ENCODE peak calls at places on chromosome 15, in seven cellular contexts. M is SK-N-SH, A is HepG2, L is GM12892, S is K562, B is GM12878, P is H1. I is an unnamed sample.

GRCh38 chr15:94305133-94305532 is 73.8 kb downstream of the MCTP2 start:
- DNase-seq in M (no peak), A (no peak), L (no peak), S (no peak), B (no peak), P (no peak), I (no peak)

GRCh38 chr15:75861750-75862402 is 18.6 kb downstream of the UBE2Q2 start:
- DNase-seq in M (no peak), A (no peak), L (no peak), S (no peak), B (no peak), P (no peak), I (no peak)

GRCh38 chr15:51132384-51133139 is 37.9 kb upstream of the TNFAIP8L3 start:
- DNase-seq in M (peak), A (peak), L (no peak), S (peak), B (no peak), P (peak), I (no peak)

GRCh38 chr15:43828061-43828657 is 1.4 kb downstream of the WDR76 start:
- DNase-seq in M (peak), A (no peak), L (no peak), S (no peak), B (no peak), P (no peak), I (no peak)

GRCh38 chr15:55630921-55631320 is 42.8 kb upstream of the PYGO1 start:
- DNase-seq in M (no peak), A (no peak), L (no peak), S (no peak), B (no peak), P (no peak), I (no peak)

GRCh38 chr15:22808761-22809280 is 22.4 kb downstream of the NIPA1 start:
- DNase-seq in M (no peak), A (no peak), L (no peak), S (no peak), B (no peak), P (no peak), I (no peak)

GRCh38 chr15:50797926-50798325 is 32.4 kb upstream of the SPPL2A start:
- DNase-seq in M (no peak), A (no peak), L (no peak), S (no peak), B (no peak), P (peak), I (no peak)

GRCh38 chr15:56815247-56815646 is 81.9 kb upstream of the ZNF280D start:
- DNase-seq in M (no peak), A (no peak), L (no peak), S (peak), B (no peak), P (no peak), I (no peak)

DNA sequence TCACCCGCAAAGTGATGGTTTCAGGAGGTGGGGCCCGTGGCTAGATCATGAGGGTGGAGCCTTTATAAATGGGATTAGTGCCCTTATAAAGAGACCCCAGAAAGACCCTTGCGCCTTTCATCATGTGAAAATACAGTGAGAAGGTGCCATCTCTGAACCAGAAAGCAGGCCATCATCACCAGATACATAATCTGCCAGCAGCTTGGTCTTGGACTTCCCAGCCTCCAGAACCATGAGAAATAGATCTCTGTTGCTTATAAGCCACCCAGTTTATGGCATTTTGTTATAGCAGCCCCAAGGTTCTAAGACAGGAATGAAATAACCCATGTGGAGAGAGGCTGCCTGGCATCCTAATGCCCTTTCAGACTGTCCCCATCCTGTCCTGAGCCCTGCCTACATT is 127.8 kb upstream of the SMAD3 start:
- DNase-seq in M (no peak), A (no peak), L (no peak), S (no peak), B (no peak), P (no peak), I (no peak)
- TF ChIP-seq TAF1 in M (no peak), A (no peak), L (no peak), S (no peak), B (no peak), P (no peak), I (no peak)

GRCh38 chr15:98850991-98851776 is 156.4 kb downstream of the PGPEP1L start:
- DNase-seq in M (peak), A (peak), L (no peak), S (peak), B (no peak), P (peak), I (no peak)
- TF ChIP-seq POLR2AphosphoS5 in M (no peak), A (no peak), L (no peak), S (no peak), B (no peak), P (peak), I (no peak)

DNA sequence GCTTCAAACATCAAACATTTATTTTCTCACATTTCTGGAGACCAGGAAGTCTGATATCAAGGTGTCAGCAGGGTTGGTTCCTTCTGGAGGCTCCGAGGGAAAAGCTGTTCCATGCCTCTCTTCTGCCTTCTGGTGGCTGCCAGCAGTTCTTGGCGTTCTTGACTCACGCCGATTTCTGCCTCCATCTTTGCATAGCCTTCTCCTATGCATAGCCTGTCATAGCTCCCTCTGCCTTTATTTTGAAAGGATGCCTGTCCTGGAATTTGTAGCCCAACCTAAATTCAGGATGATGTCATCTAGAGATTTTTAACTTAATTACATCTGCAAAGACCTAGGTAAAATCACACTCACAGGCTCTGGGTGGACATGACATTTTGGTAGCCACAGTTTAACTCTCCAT is 70.4 kb downstream of the RGMA start:
- DNase-seq in M (no peak), A (no peak), L (no peak), S (no peak), B (no peak), P (no peak), I (no peak)
- TF ChIP-seq TAF1 in M (no peak), A (no peak), L (no peak), S (no peak), B (no peak), P (no peak), I (no peak)

DNA sequence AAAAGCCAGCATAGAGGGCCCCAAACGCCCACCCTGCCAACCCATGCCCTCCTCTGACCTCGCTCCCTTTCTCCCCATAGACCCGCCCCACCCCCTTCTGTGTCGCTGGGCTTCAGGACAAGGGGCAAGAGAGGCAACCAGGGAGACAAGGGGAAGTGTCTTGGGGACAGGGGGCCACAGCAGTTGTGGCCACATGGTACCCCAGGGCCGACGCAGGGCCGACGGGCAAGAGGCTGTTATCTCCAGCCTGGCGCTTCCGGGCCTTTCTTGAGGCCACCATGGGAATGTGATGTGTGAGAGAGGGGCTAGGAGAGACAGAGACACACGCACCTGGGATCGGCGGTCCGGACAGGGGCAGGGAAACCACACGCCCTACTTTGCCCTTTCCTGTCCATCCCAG is 3.4 kb upstream of the HAPLN3 start:
- DNase-seq in M (no peak), A (no peak), L (no peak), S (no peak), B (no peak), P (peak), I (no peak)
- TF ChIP-seq POLR2AphosphoS5 in M (no peak), A (no peak), L (no peak), S (no peak), B (no peak), P (peak), I (no peak)

GRCh38 chr15:39270976-39271375 is 309.9 kb upstream of the THBS1 start:
- DNase-seq in M (no peak), A (no peak), L (no peak), S (no peak), B (no peak), P (no peak), I (no peak)
- TF ChIP-seq TAF1 in M (no peak), A (no peak), L (no peak), S (no peak), B (no peak), P (no peak), I (no peak)

DNA sequence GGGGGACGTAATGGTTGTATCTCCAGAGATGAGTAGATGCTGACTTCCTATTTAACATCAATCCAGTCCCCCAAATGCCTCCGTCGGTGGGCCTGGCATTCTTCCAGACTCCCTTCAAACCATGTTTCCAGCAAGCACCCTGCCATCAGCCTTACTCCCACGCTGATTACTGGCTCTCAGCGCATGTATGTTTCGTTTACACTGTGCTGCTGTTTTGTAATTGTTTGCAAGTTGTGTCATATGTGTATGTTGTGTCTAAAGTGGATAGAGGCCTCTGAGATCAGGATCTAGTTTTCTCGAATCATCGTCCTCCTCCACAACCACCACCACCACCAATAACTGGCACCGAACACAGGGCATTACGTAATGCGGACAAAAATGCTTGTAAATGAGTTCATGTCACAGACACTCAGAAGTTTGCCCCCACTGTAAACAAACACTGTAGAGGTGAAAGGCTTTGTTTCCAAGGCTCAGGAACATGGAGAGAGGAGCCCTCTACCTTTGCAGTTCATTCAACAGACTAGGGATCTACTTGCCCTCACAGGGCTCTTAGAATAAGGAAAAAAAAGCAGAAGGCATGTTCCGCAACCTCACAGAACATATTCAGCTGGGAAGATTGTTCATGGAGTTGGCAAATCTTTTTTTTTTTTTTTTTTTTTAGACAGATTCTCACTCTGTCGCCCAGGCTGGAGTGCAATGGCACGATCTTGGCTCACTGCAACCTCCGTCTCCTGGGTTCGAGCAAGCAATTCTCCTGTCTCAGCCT is 46.1 kb upstream of the SEMA4B start:
- DNase-seq in M (peak), A (peak), L (no peak), S (peak), B (no peak), P (no peak), I (no peak)
- TF ChIP-seq POLR2AphosphoS5 in M (no peak), A (no peak), L (no peak), S (no peak), B (no peak), P (no peak), I (no peak)

GRCh38 chr15:80852676-80853075 is 73.5 kb downstream of the CEMIP start:
- DNase-seq in M (no peak), A (no peak), L (no peak), S (no peak), B (no peak), P (no peak), I (no peak)
- TF ChIP-seq TAF1 in M (no peak), A (no peak), L (no peak), S (no peak), B (no peak), P (no peak), I (no peak)

GRCh38 chr15:84824260-84824690 is 7.1 kb downstream of the ALPK3 start:
- DNase-seq in M (no peak), A (peak), L (no peak), S (no peak), B (no peak), P (no peak), I (no peak)
- TF ChIP-seq POLR2AphosphoS5 in M (no peak), A (no peak), L (no peak), S (no peak), B (no peak), P (no peak), I (no peak)

DNA sequence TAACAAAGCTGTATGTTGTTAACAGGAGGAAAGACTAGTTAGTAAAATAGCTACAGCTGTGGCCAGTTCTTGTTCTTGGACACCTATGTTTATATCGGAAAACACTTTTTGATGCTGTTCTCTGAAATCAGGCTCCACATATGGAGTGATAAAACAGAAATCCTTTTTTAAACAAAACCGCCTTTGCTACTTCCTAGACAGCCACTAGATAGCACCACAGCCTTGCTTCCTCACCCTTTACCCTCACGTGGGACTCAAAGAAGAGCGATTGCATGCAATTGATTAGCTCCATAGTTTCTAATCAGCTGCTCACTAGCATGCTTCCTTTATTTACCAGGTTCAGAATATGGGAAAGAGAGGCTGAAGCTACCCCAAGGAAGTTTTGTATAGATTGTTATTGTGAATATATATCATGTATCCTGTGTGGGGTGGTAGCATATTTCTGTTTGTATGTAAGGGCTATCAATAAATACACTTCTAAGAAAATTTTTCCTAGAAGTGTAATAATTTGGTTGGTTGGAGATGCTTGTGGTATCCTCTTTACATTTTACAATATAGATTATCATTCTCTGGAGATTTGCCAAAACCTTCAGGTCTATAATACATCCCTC is 4.3 kb upstream of the MTFMT start:
- DNase-seq in M (peak), A (peak), L (no peak), S (peak), B (no peak), P (peak), I (no peak)
- TF ChIP-seq TAF1 in M (no peak), A (no peak), L (no peak), S (no peak), B (no peak), P (no peak), I (no peak)